ENCODE peak calls at places on chromosomes 7 and 10, in eight cellular contexts. I is NCI-H2029 treated with DMSO at 0.1 percent for 48 hours, C is nucleus accumbens, V is uterus, Q is GF-D8, Z is cardiac fibroblast, X is choroid plexus epithelial cell, T is posterior cingulate gyrus. M is an unnamed sample.

GRCh38 chr7:89994483-89994882 is 159.8 kb upstream of the STEAP1 start:
- DNase-seq in I (no peak), C (no peak), V (no peak), Q (no peak), Z (no peak), X (no peak), T (no peak), M (no peak)

GRCh38 chr7:3464900-3465622 is 164.0 kb downstream of the SDK1 start:
- DNase-seq in I (no peak), C (no peak), V (no peak), Q (no peak), Z (no peak), X (no peak), T (no peak), M (no peak)

GRCh38 chr10:84626688-84627087 is 298.3 kb downstream of the CCSER2 start:
- DNase-seq in I (no peak), C (no peak), V (no peak), Q (no peak), Z (no peak), X (no peak), T (no peak), M (no peak)

GRCh38 chr7:101235050-101235449 is 2.6 kb downstream of the CLDN15 start:
- DNase-seq in I (no peak), C (no peak), V (no peak), Q (no peak), Z (no peak), X (no peak), T (no peak), M (peak; percentile 53)

GRCh38 chr7:133358728-133359127 is 105.8 kb downstream of the EXOC4 start:
- DNase-seq in I (no peak), C (no peak), V (no peak), Q (no peak), Z (peak; percentile 42), X (peak; percentile 65), T (no peak), M (peak; percentile 38)

GRCh38 chr10:122282253-122282671 is 11.2 kb downstream of the BTBD16 start:
- DNase-seq in I (no peak), C (no peak), V (no peak), Q (no peak), Z (peak; percentile 30), X (no peak), T (no peak), M (no peak)

GRCh38 chr7:139426258-139427028 is 57.0 kb downstream of the KLRG2 start:
- DNase-seq in I (no peak), C (no peak), V (no peak), Q (no peak), Z (no peak), X (peak; percentile 19), T (no peak), M (no peak)

GRCh38 chr10:92688927-92689662 is 660 bp upstream of the HHEX start:
- DNase-seq in I (no peak), C (no peak), V (peak; percentile 19), Q (peak; percentile 35), Z (peak; percentile 44), X (peak; percentile 53), T (no peak), M (peak; percentile 71)

GRCh38 chr10:123139521-123140163 is 3.9 kb downstream of the HMX3 start:
- DNase-seq in I (no peak), C (no peak), V (no peak), Q (peak; percentile 88), Z (peak; percentile 70), X (peak; percentile 28), T (no peak), M (no peak)

GRCh38 chr7:90597527-90597871 is 1.4 kb downstream of the CDK14 start:
- DNase-seq in I (no peak), C (no peak), V (no peak), Q (no peak), Z (peak; percentile 20), X (no peak), T (no peak), M (no peak)

GRCh38 chr7:20288036-20288435 is 42.7 kb upstream of the ITGB8 start:
- DNase-seq in I (no peak), C (no peak), V (no peak), Q (no peak), Z (peak; percentile 18), X (no peak), T (no peak), M (no peak)

GRCh38 chr7:151238924-151239836 is 6.9 kb downstream of the CHPF2 start:
- DNase-seq in I (no peak), C (no peak), V (no peak), Q (no peak), Z (no peak), X (no peak), T (peak; percentile 22), M (no peak)

GRCh38 chr7:42639930-42640329 is 271.9 kb downstream of the C7orf25 start:
- DNase-seq in I (no peak), C (no peak), V (no peak), Q (no peak), Z (no peak), X (peak; percentile 4), T (no peak), M (no peak)

GRCh38 chr7:101563933-101564777 is 64.9 kb downstream of the MYL10 start:
- DNase-seq in I (no peak), C (no peak), V (peak; percentile 3), Q (no peak), Z (no peak), X (no peak), T (no peak), M (no peak)

GRCh38 chr10:28505359-28505959 is 27.5 kb upstream of the WAC start:
- DNase-seq in I (no peak), C (no peak), V (no peak), Q (peak; percentile 38), Z (no peak), X (no peak), T (no peak), M (peak; percentile 2)